ENCODE peak calls at places on chromosomes 16 and 17, in five cellular contexts. One of them, this sample, is unnamed.

GRCh38 chr17:4433515-4434031 is at the start of gene SPNS3:
- DNase-seq in Peyer's patch: peak; percentile 25
- DNase-seq in CD8-positive, alpha-beta memory T cell: peak; percentile 42
- DNase-seq in mucosa of descending colon: no peak
- DNase-seq in caudate nucleus: no peak
- DNase-seq in this sample: no peak

GRCh38 chr17:71432378-71433315 is 688.2 kb upstream of the SOX9 start:
- DNase-seq in mucosa of descending colon: no peak
- DNase-seq in caudate nucleus: no peak
- DNase-seq in CD8-positive, alpha-beta memory T cell: no peak
- DNase-seq in Peyer's patch: no peak
- DNase-seq in this sample: no peak

GRCh38 chr16:27311449-27311831 is 2.3 kb upstream of the IL4R start:
- DNase-seq in caudate nucleus: no peak
- DNase-seq in mucosa of descending colon: no peak
- DNase-seq in CD8-positive, alpha-beta memory T cell: no peak
- DNase-seq in Peyer's patch: no peak
- DNase-seq in this sample: no peak

GRCh38 chr17:35907691-35908090 is 22.9 kb downstream of the RDM1 start:
- DNase-seq in Peyer's patch: no peak
- DNase-seq in CD8-positive, alpha-beta memory T cell: no peak
- DNase-seq in caudate nucleus: no peak
- DNase-seq in mucosa of descending colon: no peak
- DNase-seq in this sample: no peak

GRCh38 chr17:70661342-70662222 is 492.2 kb downstream of the KCNJ2 start:
- DNase-seq in Peyer's patch: no peak
- DNase-seq in mucosa of descending colon: peak; percentile 54
- DNase-seq in CD8-positive, alpha-beta memory T cell: no peak
- DNase-seq in caudate nucleus: no peak
- DNase-seq in this sample: no peak

GRCh38 chr17:79305831-79306687 is 231.4 kb downstream of the ENGASE start:
- DNase-seq in caudate nucleus: no peak
- DNase-seq in CD8-positive, alpha-beta memory T cell: no peak
- DNase-seq in mucosa of descending colon: no peak
- DNase-seq in Peyer's patch: no peak
- DNase-seq in this sample: peak; percentile 55

GRCh38 chr17:46771601-46772012 is 46.9 kb downstream of the WNT3 start:
- DNase-seq in mucosa of descending colon: peak; percentile 27
- DNase-seq in CD8-positive, alpha-beta memory T cell: no peak
- DNase-seq in Peyer's patch: no peak
- DNase-seq in caudate nucleus: no peak
- DNase-seq in this sample: peak; percentile 65

GRCh38 chr16:50185005-50185505 is 31.9 kb downstream of the TENT4B start:
- DNase-seq in CD8-positive, alpha-beta memory T cell: no peak
- DNase-seq in mucosa of descending colon: no peak
- DNase-seq in caudate nucleus: no peak
- DNase-seq in Peyer's patch: no peak
- DNase-seq in this sample: no peak

GRCh38 chr17:74332017-74332650 is 6.1 kb downstream of the KIF19 start:
- DNase-seq in Peyer's patch: no peak
- DNase-seq in CD8-positive, alpha-beta memory T cell: no peak
- DNase-seq in mucosa of descending colon: no peak
- DNase-seq in caudate nucleus: no peak
- DNase-seq in this sample: no peak

GRCh38 chr17:50447870-50448573 is 20.7 kb downstream of the CHAD start:
- DNase-seq in mucosa of descending colon: no peak
- DNase-seq in caudate nucleus: no peak
- DNase-seq in Peyer's patch: no peak
- DNase-seq in CD8-positive, alpha-beta memory T cell: no peak
- DNase-seq in this sample: no peak

GRCh38 chr17:7582401-7583252 is 1.0 kb upstream of the MPDU1 start:
- DNase-seq in CD8-positive, alpha-beta memory T cell: no peak
- DNase-seq in caudate nucleus: no peak
- DNase-seq in Peyer's patch: no peak
- DNase-seq in mucosa of descending colon: peak; percentile 42
- DNase-seq in this sample: peak; percentile 69

GRCh38 chr17:42459983-42460300 is 1.3 kb downstream of the ATP6V0A1 start:
- DNase-seq in Peyer's patch: no peak
- DNase-seq in caudate nucleus: no peak
- DNase-seq in mucosa of descending colon: no peak
- DNase-seq in CD8-positive, alpha-beta memory T cell: no peak
- DNase-seq in this sample: no peak

GRCh38 chr16:73228649-73229048 is 180.7 kb upstream of the ZFHX3 start:
- DNase-seq in caudate nucleus: no peak
- DNase-seq in mucosa of descending colon: no peak
- DNase-seq in CD8-positive, alpha-beta memory T cell: no peak
- DNase-seq in Peyer's patch: no peak
- DNase-seq in this sample: no peak

GRCh38 chr17:47801176-47801765 is 20.3 kb downstream of the OSBPL7 start:
- DNase-seq in mucosa of descending colon: no peak
- DNase-seq in Peyer's patch: no peak
- DNase-seq in caudate nucleus: no peak
- DNase-seq in CD8-positive, alpha-beta memory T cell: no peak
- DNase-seq in this sample: no peak

GRCh38 chr16:27690604-27691003 is 140.7 kb downstream of the KATNIP start:
- DNase-seq in CD8-positive, alpha-beta memory T cell: no peak
- DNase-seq in Peyer's patch: no peak
- DNase-seq in mucosa of descending colon: peak; percentile 40
- DNase-seq in caudate nucleus: no peak
- DNase-seq in this sample: no peak

GRCh38 chr17:8916470-8916869 is 49.0 kb upstream of the PIK3R6 start:
- DNase-seq in caudate nucleus: no peak
- DNase-seq in mucosa of descending colon: no peak
- DNase-seq in CD8-positive, alpha-beta memory T cell: no peak
- DNase-seq in Peyer's patch: no peak
- DNase-seq in this sample: no peak

GRCh38 chr16:57153841-57154240 is 32.0 kb downstream of the PSME3IP1 start:
- DNase-seq in mucosa of descending colon: no peak
- DNase-seq in CD8-positive, alpha-beta memory T cell: no peak
- DNase-seq in caudate nucleus: no peak
- DNase-seq in Peyer's patch: no peak
- DNase-seq in this sample: no peak